ENCODE peak calls at places on chromosomes 12 and 14, in six cellular contexts. H is epithelial cell of esophagus, A is B cell, Z is T follicular helper cell, L is GDM1, W is D341Med. O is an unnamed sample.

GRCh38 chr12:104372048-104372720 is 68.6 kb downstream of the EID3 start:
- DNase-seq in L (peak; percentile 75), Z (no peak), H (no peak), A (peak; percentile 39), W (no peak), O (no peak)

GRCh38 chr12:110822821-110823415 is 23.9 kb upstream of the CCDC63 start:
- DNase-seq in L (no peak), H (no peak), W (no peak), A (no peak), Z (no peak), O (no peak)

GRCh38 chr14:34678306-34678705 is 36.1 kb downstream of the CFL2 start:
- DNase-seq in W (no peak), H (peak; percentile 30), A (no peak), L (no peak), Z (no peak), O (no peak)

GRCh38 chr12:54214553-54215374 is 26.0 kb upstream of the SMUG1 start:
- DNase-seq in W (peak; percentile 94), H (peak; percentile 88), A (peak; percentile 85), Z (peak; percentile 86), L (peak; percentile 87), O (peak; percentile 95)

GRCh38 chr12:92295523-92295922 is 149.9 kb upstream of the BTG1 start:
- DNase-seq in Z (no peak), A (no peak), H (no peak), W (no peak), L (no peak), O (no peak)

GRCh38 chr12:85951823-85952222 is 77.7 kb downstream of the NTS start:
- DNase-seq in W (peak; percentile 9), H (peak; percentile 36), A (no peak), Z (no peak), L (no peak), O (no peak)

GRCh38 chr14:55580401-55581010 is 499 bp downstream of the KTN1 start:
- DNase-seq in H (peak; percentile 21), A (peak; percentile 83), W (peak; percentile 79), L (peak; percentile 41), Z (peak; percentile 41), O (peak; percentile 64)

GRCh38 chr12:45789025-45789424 is 59.5 kb downstream of the ARID2 start:
- DNase-seq in W (peak; percentile 47), A (no peak), Z (no peak), H (peak; percentile 28), L (no peak), O (no peak)

GRCh38 chr14:92747701-92748258 is 647 bp downstream of the LGMN start:
- DNase-seq in H (no peak), L (no peak), W (no peak), Z (no peak), A (no peak), O (no peak)

GRCh38 chr12:572532-572899 is 90.7 kb downstream of the NINJ2 start:
- DNase-seq in W (no peak), Z (no peak), L (no peak), H (peak; percentile 57), A (no peak), O (no peak)

O was measured in psoas muscle.